ENCODE peak calls at places on chromosomes 4 and X, in five cellular contexts. One of them, this sample, is unnamed.

GRCh38 chr4:113637363-113637762 is 124.2 kb downstream of the CAMK2D start:
- DNase-seq in stomach: no peak
- DNase-seq in endothelial cell: no peak
- DNase-seq in H9: no peak
- DNase-seq in endodermal cell: no peak
- DNase-seq in this sample: no peak

GRCh38 chr4:153497988-153498967 is 32.1 kb downstream of the TMEM131L start:
- DNase-seq in endothelial cell: no peak
- DNase-seq in H9: no peak
- DNase-seq in endodermal cell: no peak
- DNase-seq in stomach: no peak
- DNase-seq in this sample: no peak

GRCh38 chr4:3035674-3036073 is 38.7 kb downstream of the HTT-AS start:
- DNase-seq in endothelial cell: no peak
- DNase-seq in stomach: no peak
- DNase-seq in H9: no peak
- DNase-seq in endodermal cell: no peak
- DNase-seq in this sample: no peak

GRCh38 chrX:10486373-10486772 is 134.0 kb downstream of the MID1 start:
- DNase-seq in H9: no peak
- DNase-seq in stomach: no peak
- DNase-seq in endodermal cell: no peak
- DNase-seq in endothelial cell: no peak
- DNase-seq in this sample: no peak

GRCh38 chr4:8855781-8856245 is 15.8 kb downstream of the HMX1 start:
- DNase-seq in endodermal cell: peak
- DNase-seq in endothelial cell: no peak
- DNase-seq in stomach: no peak
- DNase-seq in H9: peak
- DNase-seq in this sample: no peak

GRCh38 chr4:112550728-112551127 is 34.7 kb upstream of the NEUROG2 start:
- DNase-seq in stomach: no peak
- DNase-seq in H9: no peak
- DNase-seq in endothelial cell: no peak
- DNase-seq in endodermal cell: no peak
- DNase-seq in this sample: no peak

GRCh38 chr4:10099521-10100325 is 16.9 kb downstream of the WDR1 start:
- DNase-seq in endothelial cell: no peak
- DNase-seq in stomach: no peak
- DNase-seq in endodermal cell: no peak
- DNase-seq in H9: no peak
- DNase-seq in this sample: no peak

GRCh38 chrX:100674705-100675104 is 30.7 kb downstream of the SRPX2 start:
- DNase-seq in H9: no peak
- DNase-seq in stomach: no peak
- DNase-seq in endodermal cell: no peak
- DNase-seq in endothelial cell: no peak
- DNase-seq in this sample: no peak

GRCh38 chr4:13982008-13982407 is 354.5 kb upstream of the BOD1L1 start:
- DNase-seq in endothelial cell: no peak
- DNase-seq in stomach: no peak
- DNase-seq in H9: no peak
- DNase-seq in endodermal cell: no peak
- DNase-seq in this sample: no peak

GRCh38 chrX:2608638-2609430 is 82.3 kb upstream of the CD99 start:
- DNase-seq in stomach: peak
- DNase-seq in endodermal cell: peak
- DNase-seq in endothelial cell: peak
- DNase-seq in H9: peak
- DNase-seq in this sample: peak

GRCh38 chrX:2614911-2615310 is 76.2 kb upstream of the CD99 start:
- DNase-seq in endodermal cell: no peak
- DNase-seq in H9: no peak
- DNase-seq in stomach: no peak
- DNase-seq in endothelial cell: no peak
- DNase-seq in this sample: no peak

GRCh38 chrX:2607113-2607512 is 84.0 kb upstream of the CD99 start:
- DNase-seq in endothelial cell: no peak
- DNase-seq in stomach: no peak
- DNase-seq in H9: no peak
- DNase-seq in endodermal cell: no peak
- DNase-seq in this sample: no peak

GRCh38 chrX:2609431-2610238 is 81.5 kb upstream of the CD99 start:
- DNase-seq in endodermal cell: peak
- DNase-seq in stomach: no peak
- DNase-seq in endothelial cell: no peak
- DNase-seq in H9: no peak
- DNase-seq in this sample: no peak

DNA sequence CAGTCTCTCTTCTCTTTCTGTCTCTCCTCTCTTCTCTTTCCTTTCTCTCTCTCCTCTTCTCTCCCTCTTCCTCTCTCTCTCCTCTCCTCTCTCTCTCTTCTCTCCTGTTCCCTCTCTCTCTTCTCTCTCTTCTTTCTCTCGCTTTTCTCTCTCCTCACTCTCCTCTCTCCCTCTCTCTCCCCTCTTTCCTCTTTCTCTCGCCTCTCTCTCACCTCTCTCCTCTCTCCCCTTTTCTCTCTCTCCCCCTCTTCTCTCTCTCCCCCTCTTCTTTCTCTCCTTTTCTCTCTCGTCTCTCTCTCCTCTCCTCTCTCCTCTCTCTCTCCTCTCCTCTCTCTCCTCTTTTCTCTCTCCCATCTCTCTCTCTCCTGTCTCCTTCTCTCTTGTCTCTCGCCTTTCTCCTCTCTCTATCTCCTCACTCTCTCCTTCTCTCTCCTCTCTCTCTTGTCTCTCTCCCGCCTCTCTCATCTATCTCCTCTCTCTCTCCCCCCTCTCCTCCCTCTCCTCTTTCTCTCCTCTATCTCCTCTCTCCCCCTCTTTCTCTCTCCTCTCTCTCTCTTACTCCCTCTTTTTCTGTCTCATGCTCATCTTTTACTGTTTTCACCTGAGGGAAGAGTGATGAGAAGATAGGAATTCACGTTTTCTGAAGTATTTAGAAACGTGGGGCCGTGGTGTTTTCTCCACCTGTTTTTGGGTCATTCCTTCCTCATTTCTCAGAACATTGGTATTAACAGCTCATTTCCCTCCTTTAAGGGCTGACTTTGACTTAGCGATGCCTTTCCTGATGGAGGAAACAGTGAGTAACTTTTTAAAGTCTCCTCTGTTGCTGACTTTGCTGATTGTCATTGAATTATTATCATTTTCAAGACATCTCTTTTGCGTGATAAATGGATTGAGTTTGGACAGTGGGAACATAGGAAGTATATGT is 80.6 kb upstream of the CD99 start:
- DNase-seq in endothelial cell: no peak
- DNase-seq in endodermal cell: peak
- DNase-seq in H9: no peak
- DNase-seq in stomach: no peak
- DNase-seq in this sample: no peak
- TF ChIP-seq CTCF in endothelial cell: no peak
- TF ChIP-seq CTCF in endodermal cell: no peak
- TF ChIP-seq CTCF in H9: no peak
- TF ChIP-seq CTCF in stomach: no peak
- TF ChIP-seq CTCF in this sample: no peak

DNA sequence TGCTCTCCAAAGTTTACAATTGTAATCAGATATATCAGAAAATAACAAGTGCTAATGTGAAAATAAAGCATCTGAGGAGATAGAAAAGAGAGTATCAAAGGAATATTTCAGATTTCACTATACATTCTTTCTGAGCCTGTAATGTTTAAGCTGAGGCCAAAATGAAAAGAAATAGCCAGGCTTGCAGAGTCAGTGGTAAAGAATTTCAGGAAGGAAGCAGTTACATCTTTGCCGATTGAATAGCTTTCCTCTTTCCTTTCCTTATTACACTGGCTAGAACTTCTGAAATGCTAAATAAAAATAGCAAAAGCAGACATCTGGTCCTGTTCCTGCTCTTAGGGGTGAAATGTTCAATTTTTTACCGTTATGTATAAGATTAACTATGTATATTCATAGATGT is 1441.6 kb upstream of the PCDH7 start:
- DNase-seq in H9: no peak
- DNase-seq in endothelial cell: no peak
- DNase-seq in endodermal cell: no peak
- DNase-seq in stomach: no peak
- DNase-seq in this sample: no peak
- TF ChIP-seq CTCF in H9: no peak
- TF ChIP-seq CTCF in endothelial cell: no peak
- TF ChIP-seq CTCF in endodermal cell: no peak
- TF ChIP-seq CTCF in stomach: no peak
- TF ChIP-seq CTCF in this sample: no peak

GRCh38 chrX:151510203-151510602 is 53.3 kb upstream of the PASD1 start:
- DNase-seq in endodermal cell: no peak
- DNase-seq in H9: no peak
- DNase-seq in stomach: no peak
- DNase-seq in endothelial cell: no peak
- DNase-seq in this sample: no peak

GRCh38 chrX:151505796-151506195 is 57.7 kb upstream of the PASD1 start:
- DNase-seq in endodermal cell: peak
- DNase-seq in stomach: no peak
- DNase-seq in endothelial cell: peak
- DNase-seq in H9: no peak
- DNase-seq in this sample: no peak
- TF ChIP-seq CTCF in endodermal cell: peak
- TF ChIP-seq CTCF in stomach: no peak
- TF ChIP-seq CTCF in endothelial cell: no peak
- TF ChIP-seq CTCF in H9: peak
- TF ChIP-seq CTCF in this sample: no peak

GRCh38 chr4:157204634-157205244 is 15.8 kb upstream of the GRIA2 start:
- DNase-seq in H9: peak
- DNase-seq in endodermal cell: peak
- DNase-seq in stomach: no peak
- DNase-seq in endothelial cell: peak
- DNase-seq in this sample: no peak
- TF ChIP-seq CTCF in H9: peak
- TF ChIP-seq CTCF in endodermal cell: peak
- TF ChIP-seq CTCF in stomach: no peak
- TF ChIP-seq CTCF in endothelial cell: peak
- TF ChIP-seq CTCF in this sample: no peak

DNA sequence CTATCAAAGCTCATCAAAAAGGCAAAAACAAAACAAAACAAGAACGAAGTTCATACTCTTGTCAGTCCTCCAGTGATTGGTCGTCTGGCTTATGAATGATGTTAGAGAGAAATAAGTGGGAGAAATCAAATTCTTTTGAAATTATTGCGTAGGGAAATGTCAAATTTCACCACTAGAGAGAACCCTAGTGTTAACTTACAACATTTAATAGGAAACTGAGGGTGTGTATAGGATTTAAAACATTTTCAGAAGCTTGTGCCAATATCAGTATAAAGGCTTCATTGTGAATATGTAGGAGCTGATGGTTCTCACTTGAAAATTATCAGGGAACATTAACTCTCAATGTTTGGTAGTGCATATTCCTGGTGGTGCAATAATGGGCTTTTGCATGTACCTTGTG is 17.4 kb downstream of the ADH6 start:
- DNase-seq in stomach: no peak
- DNase-seq in endodermal cell: no peak
- DNase-seq in endothelial cell: no peak
- DNase-seq in H9: no peak
- DNase-seq in this sample: no peak
- TF ChIP-seq CTCF in stomach: no peak
- TF ChIP-seq CTCF in endodermal cell: no peak
- TF ChIP-seq CTCF in endothelial cell: no peak
- TF ChIP-seq CTCF in H9: no peak
- TF ChIP-seq CTCF in this sample: no peak